ENCODE peak calls at places on chromosomes 1 and 21, in six cellular contexts. L is dorsolateral prefrontal cortex, M is HT-29, E is Peyer's patch, A is neural crest cell, N is upper lobe of right lung. F is an unnamed sample.

GRCh38 chr1:153348511-153349362 is at the start of gene PGLYRP4:
- DNase-seq in L (no peak), M (peak; percentile 16), E (no peak), A (no peak), N (no peak), F (no peak)

GRCh38 chr1:43979528-43980254 is 681 bp downstream of the B4GALT2 start:
- DNase-seq in L (peak; percentile 14), M (peak; percentile 51), E (peak; percentile 66), A (peak; percentile 35), N (peak; percentile 83), F (peak; percentile 43)

GRCh38 chr1:27418326-27418761 is 25.9 kb downstream of the GPR3 start:
- DNase-seq in L (no peak), M (no peak), E (peak; percentile 78), A (no peak), N (no peak), F (peak; percentile 76)

GRCh38 chr1:115771847-115772457 is 3.4 kb upstream of the CASQ2 start:
- DNase-seq in L (peak; percentile 67), M (peak; percentile 89), E (peak; percentile 57), A (peak; percentile 59), N (no peak), F (peak; percentile 80)

GRCh38 chr1:2230781-2231666 is 2.9 kb downstream of the SKI start:
- DNase-seq in L (peak; percentile 23), M (peak; percentile 44), E (peak; percentile 86), A (no peak), N (peak; percentile 75), F (no peak)

GRCh38 chr1:200183637-200184036 is 156.1 kb downstream of the NR5A2 start:
- DNase-seq in L (no peak), M (no peak), E (no peak), A (no peak), N (no peak), F (no peak)

GRCh38 chr1:233379869-233380438 is 52.4 kb downstream of the MAP3K21 start:
- DNase-seq in L (no peak), M (no peak), E (no peak), A (no peak), N (no peak), F (no peak)

GRCh38 chr1:178450871-178451270 is 45.9 kb downstream of the CLEC20A start:
- DNase-seq in L (no peak), M (no peak), E (no peak), A (no peak), N (no peak), F (no peak)

GRCh38 chr1:154822717-154823116 is 47.4 kb downstream of the KCNN3 start:
- DNase-seq in L (no peak), M (no peak), E (no peak), A (no peak), N (no peak), F (no peak)

GRCh38 chr1:240152611-240153297 is 61.1 kb downstream of the FMN2 start:
- DNase-seq in L (no peak), M (no peak), E (no peak), A (no peak), N (no peak), F (no peak)

GRCh38 chr1:197159461-197159860 is 13.0 kb upstream of the ASPM start:
- DNase-seq in L (no peak), M (no peak), E (no peak), A (no peak), N (no peak), F (no peak)

GRCh38 chr1:228405200-228405978 is 1.2 kb downstream of the TRIM11 start:
- DNase-seq in L (no peak), M (peak; percentile 15), E (peak; percentile 42), A (no peak), N (no peak), F (peak; percentile 17)

GRCh38 chr1:160032165-160032827 is 506 bp upstream of the PIGM start:
- DNase-seq in L (peak; percentile 23), M (peak; percentile 26), E (no peak), A (no peak), N (no peak), F (peak; percentile 12)

GRCh38 chr1:244901400-244901799 is 37.1 kb upstream of the HNRNPU start:
- DNase-seq in L (no peak), M (no peak), E (peak; percentile 54), A (no peak), N (no peak), F (no peak)

GRCh38 chr1:54774820-54775498 is 10.6 kb upstream of the PARS2 start:
- DNase-seq in L (no peak), M (peak; percentile 36), E (no peak), A (peak; percentile 31), N (no peak), F (peak; percentile 51)

GRCh38 chr21:27648560-27648959 is 681.7 kb upstream of the ADAMTS5 start:
- DNase-seq in L (no peak), M (no peak), E (no peak), A (no peak), N (no peak), F (peak; percentile 1)

GRCh38 chr1:246599315-246599714 is 33.1 kb downstream of the CNST start:
- DNase-seq in L (no peak), M (no peak), E (no peak), A (no peak), N (no peak), F (no peak)

GRCh38 chr1:18936471-18936813 is 20.0 kb downstream of the IFFO2 start:
- DNase-seq in L (no peak), M (no peak), E (no peak), A (no peak), N (no peak), F (no peak)

GRCh38 chr21:16194851-16195251 is 465.1 kb downstream of the USP25 start:
- DNase-seq in L (no peak), M (no peak), E (no peak), A (peak; percentile 16), N (no peak), F (peak; percentile 60)

GRCh38 chr1:23810818-23811420 is 10.4 kb upstream of the GALE start:
- DNase-seq in L (no peak), M (peak; percentile 58), E (peak; percentile 86), A (peak; percentile 37), N (no peak), F (peak; percentile 80)

GRCh38 chr1:3922851-3923250 is 22.8 kb upstream of the C1orf174 start:
- DNase-seq in L (no peak), M (no peak), E (no peak), A (no peak), N (no peak), F (no peak)

GRCh38 chr1:30677471-30677870 is 45.9 kb downstream of the MATN1 start:
- DNase-seq in L (no peak), M (no peak), E (peak; percentile 73), A (no peak), N (peak; percentile 35), F (peak; percentile 3)

GRCh38 chr1:156319664-156320063 is 18.4 kb downstream of the CCT3 start:
- DNase-seq in L (no peak), M (peak; percentile 69), E (no peak), A (no peak), N (no peak), F (peak; percentile 64)